ENCODE peak calls at places on chromosomes 11 and 22, in eight cellular contexts. One of them, this sample, is unnamed.

GRCh38 chr22:41302016-41302767 is 867 bp downstream of the ZC3H7B start:
- DNase-seq in vagina: no peak
- DNase-seq in spleen: peak
- DNase-seq in H1: no peak
- DNase-seq in lower leg skin: no peak
- DNase-seq in IMR-90: no peak
- DNase-seq in transverse colon: no peak
- DNase-seq in A549: no peak
- DNase-seq in this sample: no peak

GRCh38 chr11:123478352-123478986 is 48.4 kb downstream of the GRAMD1B start:
- DNase-seq in vagina: no peak
- DNase-seq in IMR-90: peak
- DNase-seq in lower leg skin: peak
- DNase-seq in H1: peak
- DNase-seq in transverse colon: peak
- DNase-seq in A549: peak
- DNase-seq in spleen: no peak
- DNase-seq in this sample: peak

GRCh38 chr22:48745842-48746788 is 1081.6 kb downstream of the BRD1 start:
- DNase-seq in A549: no peak
- DNase-seq in lower leg skin: peak
- DNase-seq in spleen: peak
- DNase-seq in H1: no peak
- DNase-seq in transverse colon: no peak
- DNase-seq in IMR-90: no peak
- DNase-seq in vagina: peak
- DNase-seq in this sample: no peak

GRCh38 chr11:59204736-59205135 is 8.0 kb downstream of the MPEG1 start:
- DNase-seq in transverse colon: no peak
- DNase-seq in A549: no peak
- DNase-seq in H1: no peak
- DNase-seq in lower leg skin: no peak
- DNase-seq in IMR-90: peak
- DNase-seq in spleen: no peak
- DNase-seq in vagina: no peak
- DNase-seq in this sample: no peak

GRCh38 chr11:121654506-121655480 is 202.0 kb upstream of the SORL1-AS1 start:
- DNase-seq in transverse colon: no peak
- DNase-seq in A549: no peak
- DNase-seq in lower leg skin: no peak
- DNase-seq in vagina: no peak
- DNase-seq in H1: no peak
- DNase-seq in spleen: no peak
- DNase-seq in IMR-90: peak
- DNase-seq in this sample: no peak

GRCh38 chr11:7688238-7688826 is 15.0 kb upstream of the CYB5R2 start:
- DNase-seq in H1: no peak
- DNase-seq in transverse colon: no peak
- DNase-seq in IMR-90: peak
- DNase-seq in A549: peak
- DNase-seq in vagina: no peak
- DNase-seq in lower leg skin: no peak
- DNase-seq in spleen: no peak
- DNase-seq in this sample: no peak

GRCh38 chr11:99015634-99016454 is 4.9 kb upstream of the CNTN5 start:
- DNase-seq in spleen: no peak
- DNase-seq in IMR-90: peak
- DNase-seq in vagina: no peak
- DNase-seq in lower leg skin: no peak
- DNase-seq in H1: no peak
- DNase-seq in transverse colon: no peak
- DNase-seq in A549: peak
- DNase-seq in this sample: no peak

GRCh38 chr22:45703758-45704157 is 32.1 kb downstream of the ATXN10 start:
- DNase-seq in lower leg skin: no peak
- DNase-seq in A549: no peak
- DNase-seq in spleen: no peak
- DNase-seq in vagina: no peak
- DNase-seq in H1: no peak
- DNase-seq in transverse colon: no peak
- DNase-seq in IMR-90: no peak
- DNase-seq in this sample: no peak

GRCh38 chr22:46145361-46145851 is 4.9 kb upstream of the PPARA start:
- DNase-seq in H1: no peak
- DNase-seq in IMR-90: no peak
- DNase-seq in A549: no peak
- DNase-seq in lower leg skin: no peak
- DNase-seq in spleen: peak
- DNase-seq in vagina: peak
- DNase-seq in transverse colon: no peak
- DNase-seq in this sample: no peak

GRCh38 chr22:30733081-30733680 is 38.5 kb downstream of the OSBP2 start:
- DNase-seq in transverse colon: no peak
- DNase-seq in A549: no peak
- DNase-seq in spleen: no peak
- DNase-seq in lower leg skin: no peak
- DNase-seq in H1: no peak
- DNase-seq in IMR-90: peak
- DNase-seq in vagina: no peak
- DNase-seq in this sample: no peak

GRCh38 chr11:18669211-18669593 is 29.4 kb upstream of the TMEM86A start:
- DNase-seq in vagina: no peak
- DNase-seq in spleen: no peak
- DNase-seq in A549: no peak
- DNase-seq in transverse colon: no peak
- DNase-seq in IMR-90: no peak
- DNase-seq in H1: no peak
- DNase-seq in lower leg skin: no peak
- DNase-seq in this sample: no peak

GRCh38 chr22:26565181-26565580 is 24.8 kb downstream of the TPST2 start:
- DNase-seq in H1: no peak
- DNase-seq in spleen: no peak
- DNase-seq in vagina: no peak
- DNase-seq in A549: no peak
- DNase-seq in IMR-90: no peak
- DNase-seq in transverse colon: no peak
- DNase-seq in lower leg skin: no peak
- DNase-seq in this sample: no peak

GRCh38 chr22:27839261-27839660 is 37.7 kb upstream of the MN1 start:
- DNase-seq in A549: no peak
- DNase-seq in spleen: no peak
- DNase-seq in vagina: peak
- DNase-seq in lower leg skin: no peak
- DNase-seq in transverse colon: no peak
- DNase-seq in IMR-90: no peak
- DNase-seq in H1: no peak
- DNase-seq in this sample: no peak

GRCh38 chr11:2463766-2464277 is 19.0 kb downstream of the KCNQ1 start:
- DNase-seq in lower leg skin: no peak
- DNase-seq in H1: no peak
- DNase-seq in transverse colon: no peak
- DNase-seq in spleen: peak
- DNase-seq in A549: no peak
- DNase-seq in IMR-90: no peak
- DNase-seq in vagina: no peak
- DNase-seq in this sample: no peak

GRCh38 chr11:47946682-47947575 is 33.4 kb upstream of the PTPRJ start:
- DNase-seq in IMR-90: peak
- DNase-seq in transverse colon: peak
- DNase-seq in spleen: peak
- DNase-seq in lower leg skin: peak
- DNase-seq in vagina: peak
- DNase-seq in A549: peak
- DNase-seq in H1: no peak
- DNase-seq in this sample: peak

GRCh38 chr22:18154821-18155390 is 4.9 kb downstream of the USP18 start:
- DNase-seq in spleen: no peak
- DNase-seq in lower leg skin: no peak
- DNase-seq in A549: no peak
- DNase-seq in vagina: no peak
- DNase-seq in H1: no peak
- DNase-seq in transverse colon: no peak
- DNase-seq in IMR-90: no peak
- DNase-seq in this sample: no peak

GRCh38 chr11:63448646-63449045 is 42.3 kb downstream of the PLAAT5 start:
- DNase-seq in H1: peak
- DNase-seq in A549: no peak
- DNase-seq in spleen: no peak
- DNase-seq in transverse colon: no peak
- DNase-seq in vagina: no peak
- DNase-seq in IMR-90: no peak
- DNase-seq in lower leg skin: no peak
- DNase-seq in this sample: no peak

GRCh38 chr11:121555172-121555571 is 102.4 kb upstream of the SORL1-AS1 start:
- DNase-seq in H1: no peak
- DNase-seq in spleen: no peak
- DNase-seq in lower leg skin: no peak
- DNase-seq in vagina: no peak
- DNase-seq in IMR-90: no peak
- DNase-seq in A549: no peak
- DNase-seq in transverse colon: no peak
- DNase-seq in this sample: no peak

GRCh38 chr11:67674442-67674871 is at the start of gene ALDH3B2:
- DNase-seq in A549: no peak
- DNase-seq in IMR-90: no peak
- DNase-seq in H1: no peak
- DNase-seq in vagina: no peak
- DNase-seq in transverse colon: peak
- DNase-seq in lower leg skin: peak
- DNase-seq in spleen: no peak
- DNase-seq in this sample: no peak
- TF ChIP-seq POLR2A in A549: no peak
- TF ChIP-seq POLR2A in IMR-90: no peak
- TF ChIP-seq POLR2A in H1: no peak
- TF ChIP-seq POLR2A in vagina: no peak
- TF ChIP-seq POLR2A in transverse colon: no peak
- TF ChIP-seq POLR2A in lower leg skin: no peak
- TF ChIP-seq POLR2A in spleen: no peak
- TF ChIP-seq POLR2A in this sample: no peak

GRCh38 chr11:46102843-46103242 is 18.4 kb downstream of the PHF21A start:
- DNase-seq in A549: no peak
- DNase-seq in IMR-90: no peak
- DNase-seq in transverse colon: no peak
- DNase-seq in vagina: no peak
- DNase-seq in spleen: no peak
- DNase-seq in H1: no peak
- DNase-seq in lower leg skin: no peak
- DNase-seq in this sample: no peak
- TF ChIP-seq POLR2A in A549: no peak
- TF ChIP-seq POLR2A in IMR-90: no peak
- TF ChIP-seq POLR2A in transverse colon: no peak
- TF ChIP-seq POLR2A in vagina: no peak
- TF ChIP-seq POLR2A in spleen: no peak
- TF ChIP-seq POLR2A in H1: no peak
- TF ChIP-seq POLR2A in lower leg skin: no peak
- TF ChIP-seq POLR2A in this sample: no peak

DNA sequence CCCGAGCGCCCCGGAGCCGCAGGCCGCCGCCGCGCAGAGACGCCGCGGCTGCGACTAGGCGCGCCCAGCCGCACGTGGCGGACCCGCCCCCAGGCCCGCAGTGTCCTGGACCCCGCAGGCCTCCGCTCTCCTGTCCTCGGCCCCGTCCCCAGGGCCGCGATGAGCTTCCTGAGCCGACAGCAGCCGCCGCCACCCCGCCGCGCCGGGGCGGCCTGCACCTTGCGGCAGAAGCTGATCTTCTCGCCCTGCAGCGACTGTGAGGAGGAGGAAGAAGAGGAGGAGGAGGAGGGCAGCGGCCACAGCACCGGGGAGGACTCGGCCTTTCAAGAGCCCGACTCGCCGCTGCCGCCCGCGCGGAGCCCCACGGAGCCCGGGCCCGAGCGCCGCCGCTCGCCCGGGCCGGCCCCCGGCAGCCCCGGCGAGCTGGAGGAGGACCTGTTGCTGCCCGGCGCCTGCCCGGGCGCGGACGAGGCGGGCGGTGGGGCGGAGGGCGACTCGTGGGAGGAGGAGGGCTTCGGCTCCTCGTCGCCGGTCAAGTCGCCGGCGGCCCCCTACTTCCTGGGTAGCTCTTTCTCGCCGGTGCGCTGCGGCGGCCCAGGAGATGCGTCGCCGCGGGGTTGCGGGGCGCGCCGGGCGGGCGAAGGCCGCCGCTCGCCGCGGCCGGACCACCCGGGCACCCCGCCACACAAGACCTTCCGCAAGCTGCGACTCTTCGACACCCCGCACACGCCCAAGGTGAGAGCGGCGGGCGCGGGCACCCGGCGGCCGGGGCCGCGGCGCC is 495 bp downstream of the WEE1 start:
- DNase-seq in lower leg skin: no peak
- DNase-seq in vagina: no peak
- DNase-seq in transverse colon: peak
- DNase-seq in H1: no peak
- DNase-seq in IMR-90: no peak
- DNase-seq in A549: peak
- DNase-seq in spleen: peak
- DNase-seq in this sample: no peak
- TF ChIP-seq POLR2A in lower leg skin: no peak
- TF ChIP-seq POLR2A in vagina: no peak
- TF ChIP-seq POLR2A in transverse colon: no peak
- TF ChIP-seq POLR2A in H1: no peak
- TF ChIP-seq POLR2A in IMR-90: no peak
- TF ChIP-seq POLR2A in A549: no peak
- TF ChIP-seq POLR2A in spleen: no peak
- TF ChIP-seq POLR2A in this sample: no peak

DNA sequence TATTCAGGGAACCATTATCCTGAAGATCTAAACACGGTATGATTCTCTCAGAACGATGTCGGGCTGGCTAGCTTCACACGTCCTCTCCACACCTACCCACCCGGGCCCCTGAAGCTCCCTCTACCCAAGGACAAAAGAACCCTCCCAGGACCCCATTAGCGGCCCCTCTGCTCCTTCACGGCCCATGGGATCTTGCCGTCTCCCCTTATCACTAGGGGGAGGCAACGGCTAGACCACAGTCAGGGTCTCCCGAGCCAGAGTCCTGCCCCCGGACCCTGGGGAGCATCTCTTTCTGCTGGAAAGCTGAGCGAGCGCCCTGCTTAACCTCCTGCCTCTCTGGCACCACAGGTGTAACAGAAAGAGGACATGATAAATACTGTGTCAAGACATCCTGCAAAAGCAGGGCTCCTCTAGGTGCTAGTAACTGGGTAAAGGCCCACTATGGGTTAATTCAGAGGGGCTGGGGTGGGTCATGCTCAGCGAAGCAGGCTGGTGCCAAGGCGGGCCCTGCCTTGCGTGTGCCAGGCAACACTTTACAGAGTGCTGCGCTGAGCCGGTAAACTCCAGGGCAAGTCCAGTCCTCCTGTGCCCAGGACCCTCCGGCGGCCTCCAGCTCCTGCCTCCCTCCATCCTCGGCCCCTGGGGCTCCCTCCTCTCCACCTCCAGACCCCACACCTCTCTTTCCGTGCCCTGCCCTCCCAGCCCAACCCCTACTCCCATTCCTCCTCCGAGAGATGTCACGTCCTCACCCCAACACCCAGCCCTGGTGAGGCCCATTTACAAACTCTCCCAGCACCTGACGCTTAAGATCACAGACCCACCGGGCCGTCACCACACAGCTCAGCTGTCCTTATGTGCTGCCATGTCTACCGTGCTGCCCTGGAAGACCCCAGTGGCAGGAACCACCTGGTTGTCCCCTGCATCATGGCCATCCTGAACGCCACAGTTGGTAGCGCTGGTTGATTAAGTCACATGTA is 3.0 kb downstream of the TOLLIP start:
- DNase-seq in A549: no peak
- DNase-seq in lower leg skin: no peak
- DNase-seq in IMR-90: no peak
- DNase-seq in vagina: no peak
- DNase-seq in transverse colon: no peak
- DNase-seq in spleen: peak
- DNase-seq in H1: no peak
- DNase-seq in this sample: no peak
- TF ChIP-seq POLR2A in A549: no peak
- TF ChIP-seq POLR2A in lower leg skin: no peak
- TF ChIP-seq POLR2A in IMR-90: no peak
- TF ChIP-seq POLR2A in vagina: no peak
- TF ChIP-seq POLR2A in transverse colon: no peak
- TF ChIP-seq POLR2A in spleen: no peak
- TF ChIP-seq POLR2A in H1: no peak
- TF ChIP-seq POLR2A in this sample: no peak

This sample was measured in H54.